ENCODE peak calls at places on chromosomes 5 and 9, in seven cellular contexts. One of them, this sample, is unnamed.

GRCh38 chr5:140084466-140084865 is 29.4 kb upstream of the PURA start:
- DNase-seq in M059J: no peak
- DNase-seq in hypothalamus: no peak
- DNase-seq in heart right ventricle: peak; percentile 38
- DNase-seq in GM12865: no peak
- DNase-seq in brain microvascular endothelial cell: no peak
- DNase-seq in progenitor cell of endocrine pancreas: no peak
- DNase-seq in this sample: no peak

GRCh38 chr5:149228610-149229297 is 42.9 kb upstream of the AFAP1L1 start:
- DNase-seq in M059J: peak; percentile 91
- DNase-seq in hypothalamus: no peak
- DNase-seq in progenitor cell of endocrine pancreas: no peak
- DNase-seq in GM12865: no peak
- DNase-seq in brain microvascular endothelial cell: peak; percentile 67
- DNase-seq in heart right ventricle: peak; percentile 77
- DNase-seq in this sample: peak; percentile 95

GRCh38 chr9:127574089-127574921 is 37.8 kb upstream of the STXBP1 start:
- DNase-seq in progenitor cell of endocrine pancreas: no peak
- DNase-seq in hypothalamus: no peak
- DNase-seq in GM12865: no peak
- DNase-seq in heart right ventricle: no peak
- DNase-seq in brain microvascular endothelial cell: no peak
- DNase-seq in M059J: peak; percentile 93
- DNase-seq in this sample: peak; percentile 72

GRCh38 chr5:127015716-127016115 is 14.6 kb downstream of the MARCHF3 start:
- DNase-seq in brain microvascular endothelial cell: no peak
- DNase-seq in hypothalamus: no peak
- DNase-seq in heart right ventricle: no peak
- DNase-seq in GM12865: no peak
- DNase-seq in M059J: no peak
- DNase-seq in progenitor cell of endocrine pancreas: no peak
- DNase-seq in this sample: no peak

GRCh38 chr5:174022384-174023095 is 23.0 kb upstream of the NSG2 start:
- DNase-seq in GM12865: no peak
- DNase-seq in heart right ventricle: no peak
- DNase-seq in M059J: no peak
- DNase-seq in progenitor cell of endocrine pancreas: no peak
- DNase-seq in brain microvascular endothelial cell: no peak
- DNase-seq in hypothalamus: no peak
- DNase-seq in this sample: no peak

GRCh38 chr5:1043327-1043726 is 34.7 kb downstream of the NKD2 start:
- DNase-seq in M059J: no peak
- DNase-seq in heart right ventricle: no peak
- DNase-seq in brain microvascular endothelial cell: no peak
- DNase-seq in hypothalamus: no peak
- DNase-seq in GM12865: no peak
- DNase-seq in progenitor cell of endocrine pancreas: no peak
- DNase-seq in this sample: no peak

GRCh38 chr9:130426883-130427282 is 17.9 kb upstream of the ASS1 start:
- DNase-seq in GM12865: no peak
- DNase-seq in hypothalamus: no peak
- DNase-seq in heart right ventricle: peak; percentile 54
- DNase-seq in progenitor cell of endocrine pancreas: no peak
- DNase-seq in brain microvascular endothelial cell: peak; percentile 44
- DNase-seq in M059J: peak; percentile 78
- DNase-seq in this sample: peak; percentile 85

GRCh38 chr9:133199648-133200321 is 9.3 kb downstream of the OBP2B start:
- DNase-seq in heart right ventricle: peak; percentile 32
- DNase-seq in M059J: no peak
- DNase-seq in progenitor cell of endocrine pancreas: no peak
- DNase-seq in GM12865: peak; percentile 11
- DNase-seq in brain microvascular endothelial cell: no peak
- DNase-seq in hypothalamus: no peak
- DNase-seq in this sample: peak; percentile 4

GRCh38 chr5:2898661-2899060 is 147.2 kb upstream of the IRX2 start:
- DNase-seq in hypothalamus: no peak
- DNase-seq in GM12865: no peak
- DNase-seq in progenitor cell of endocrine pancreas: no peak
- DNase-seq in heart right ventricle: no peak
- DNase-seq in M059J: no peak
- DNase-seq in brain microvascular endothelial cell: no peak
- DNase-seq in this sample: no peak

GRCh38 chr5:135488727-135489465 is 36.7 kb upstream of the TIFAB start:
- DNase-seq in heart right ventricle: no peak
- DNase-seq in brain microvascular endothelial cell: peak; percentile 62
- DNase-seq in hypothalamus: no peak
- DNase-seq in GM12865: no peak
- DNase-seq in progenitor cell of endocrine pancreas: peak; percentile 50
- DNase-seq in M059J: peak; percentile 86
- DNase-seq in this sample: peak; percentile 70

GRCh38 chr9:5718296-5719032 is 89.6 kb downstream of the RIC1 start:
- DNase-seq in heart right ventricle: no peak
- DNase-seq in brain microvascular endothelial cell: no peak
- DNase-seq in GM12865: no peak
- DNase-seq in hypothalamus: no peak
- DNase-seq in progenitor cell of endocrine pancreas: no peak
- DNase-seq in M059J: peak; percentile 12
- DNase-seq in this sample: no peak

GRCh38 chr5:14305045-14305444 is 161.9 kb downstream of the TRIO start:
- DNase-seq in heart right ventricle: peak; percentile 26
- DNase-seq in hypothalamus: no peak
- DNase-seq in progenitor cell of endocrine pancreas: no peak
- DNase-seq in M059J: peak; percentile 75
- DNase-seq in brain microvascular endothelial cell: peak; percentile 91
- DNase-seq in GM12865: no peak
- DNase-seq in this sample: peak; percentile 90

GRCh38 chr9:133368249-133368881 is 7.5 kb downstream of the SURF4 start:
- DNase-seq in M059J: no peak
- DNase-seq in GM12865: no peak
- DNase-seq in progenitor cell of endocrine pancreas: no peak
- DNase-seq in heart right ventricle: no peak
- DNase-seq in hypothalamus: no peak
- DNase-seq in brain microvascular endothelial cell: no peak
- DNase-seq in this sample: peak; percentile 25

GRCh38 chr5:176646049-176646706 is 1.1 kb upstream of the TSPAN17 start:
- DNase-seq in M059J: no peak
- DNase-seq in hypothalamus: no peak
- DNase-seq in heart right ventricle: no peak
- DNase-seq in GM12865: no peak
- DNase-seq in brain microvascular endothelial cell: no peak
- DNase-seq in progenitor cell of endocrine pancreas: no peak
- DNase-seq in this sample: no peak

GRCh38 chr5:80781356-80781755 is 126.6 kb upstream of the DHFR start:
- DNase-seq in heart right ventricle: no peak
- DNase-seq in hypothalamus: no peak
- DNase-seq in brain microvascular endothelial cell: peak; percentile 24
- DNase-seq in M059J: peak; percentile 79
- DNase-seq in GM12865: no peak
- DNase-seq in progenitor cell of endocrine pancreas: no peak
- DNase-seq in this sample: peak; percentile 7

GRCh38 chr5:140642718-140643117 is 3.5 kb downstream of the TMCO6 start:
- DNase-seq in brain microvascular endothelial cell: no peak
- DNase-seq in heart right ventricle: no peak
- DNase-seq in M059J: peak; percentile 67
- DNase-seq in GM12865: no peak
- DNase-seq in progenitor cell of endocrine pancreas: no peak
- DNase-seq in hypothalamus: no peak
- DNase-seq in this sample: peak; percentile 90

GRCh38 chr5:142315231-142315900 is 9.5 kb downstream of the SPRY4 start:
- DNase-seq in GM12865: no peak
- DNase-seq in heart right ventricle: no peak
- DNase-seq in M059J: no peak
- DNase-seq in hypothalamus: no peak
- DNase-seq in brain microvascular endothelial cell: no peak
- DNase-seq in progenitor cell of endocrine pancreas: no peak
- DNase-seq in this sample: no peak

This sample was measured in cardiac fibroblast.